ENCODE peak calls at places on chromosomes 1 and 21, in nine cellular contexts. W is IMR-90; G is stomach; I is colonic mucosa; X is CD4-positive, CD25-positive, alpha-beta regulatory T cell; C is GM23248; A is transverse colon; O is heart left ventricle; Q is neuronal stem cell. U is an unnamed sample.

GRCh38 chr1:223706077-223706988 is 6.0 kb upstream of the CAPN2 start:
- DNase-seq in W (peak; percentile 96), G (peak; percentile 56), I (peak; percentile 60), X (no peak), C (peak; percentile 88), A (peak; percentile 42), O (no peak), Q (no peak), U (no peak)

GRCh38 chr1:33248244-33248643 is 8.0 kb upstream of the ZNF362 start:
- DNase-seq in W (no peak), G (no peak), I (no peak), X (no peak), C (peak; percentile 16), A (no peak), O (no peak), Q (no peak), U (no peak)

GRCh38 chr1:62295921-62296451 is 23.2 kb downstream of the KANK4 start:
- DNase-seq in W (peak; percentile 38), G (no peak), I (no peak), X (peak; percentile 12), C (peak; percentile 80), A (no peak), O (no peak), Q (no peak), U (no peak)

GRCh38 chr21:21232320-21232719 is 234.1 kb downstream of the NCAM2 start:
- DNase-seq in W (peak; percentile 71), G (no peak), I (no peak), X (no peak), C (peak; percentile 61), A (peak; percentile 7), O (no peak), Q (peak; percentile 32), U (no peak)

GRCh38 chr1:17516303-17517214 is 22.9 kb upstream of the ARHGEF10L start:
- DNase-seq in W (no peak), G (peak; percentile 85), I (peak; percentile 90), X (no peak), C (no peak), A (peak; percentile 86), O (no peak), Q (no peak), U (no peak)

GRCh38 chr1:65182658-65183268 is 34.8 kb downstream of the AK4 start:
- DNase-seq in W (no peak), G (no peak), I (no peak), X (no peak), C (no peak), A (no peak), O (no peak), Q (no peak), U (no peak)

GRCh38 chr1:19035356-19036048 is 79.0 kb upstream of the IFFO2 start:
- DNase-seq in W (no peak), G (no peak), I (no peak), X (no peak), C (no peak), A (peak; percentile 6), O (no peak), Q (no peak), U (no peak)

GRCh38 chr21:44304846-44305245 is 5.0 kb downstream of the PFKL start:
- DNase-seq in W (peak; percentile 23), G (peak; percentile 43), I (peak; percentile 50), X (peak; percentile 47), C (peak; percentile 58), A (peak; percentile 64), O (no peak), Q (peak; percentile 42), U (no peak)

GRCh38 chr1:165603810-165604209 is 27.2 kb upstream of the MGST3 start:
- DNase-seq in W (no peak), G (no peak), I (no peak), X (no peak), C (no peak), A (no peak), O (no peak), Q (no peak), U (no peak)

GRCh38 chr1:51515312-51515960 is 3.6 kb downstream of the EPS15 start:
- DNase-seq in W (no peak), G (no peak), I (no peak), X (no peak), C (no peak), A (no peak), O (no peak), Q (no peak), U (no peak)

GRCh38 chr1:51509773-51510172 is 9.3 kb downstream of the EPS15 start:
- DNase-seq in W (no peak), G (no peak), I (no peak), X (no peak), C (no peak), A (no peak), O (no peak), Q (no peak), U (no peak)

GRCh38 chr1:51512120-51512519 is 6.9 kb downstream of the EPS15 start:
- DNase-seq in W (no peak), G (no peak), I (no peak), X (no peak), C (no peak), A (no peak), O (no peak), Q (no peak), U (no peak)

GRCh38 chr1:51514733-51515132 is 4.3 kb downstream of the EPS15 start:
- DNase-seq in W (no peak), G (no peak), I (no peak), X (no peak), C (no peak), A (no peak), O (no peak), Q (no peak), U (no peak)

DNA sequence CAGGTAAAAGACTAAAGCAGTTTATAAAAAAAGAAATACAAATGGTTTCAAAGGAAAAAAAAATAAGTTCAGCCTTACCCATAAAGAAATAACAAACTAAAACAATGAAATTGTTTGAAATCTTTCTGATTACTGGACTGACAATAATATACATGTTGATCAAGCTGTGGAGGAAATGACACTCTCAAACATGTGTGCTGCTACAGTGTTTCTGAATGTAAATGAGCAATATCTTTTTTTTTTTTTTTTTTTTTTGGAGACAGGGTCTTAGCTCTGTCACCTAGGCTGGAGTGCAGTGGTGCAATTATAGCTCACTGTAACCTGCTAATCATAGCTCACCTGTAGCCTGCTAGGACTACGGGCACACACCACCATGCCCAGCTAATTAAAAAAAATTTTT is 6.5 kb downstream of the EPS15 start:
- DNase-seq in W (no peak), G (no peak), I (no peak), X (no peak), C (no peak), A (no peak), O (no peak), Q (no peak), U (no peak)
- H3K4me1 ChIP-seq in W (peaks cover 5% of the 10 kb centered on the region), G (peaks cover 35% of the 10 kb centered on the region), I (peaks cover 10% of the 10 kb centered on the region), X (peaks cover 61% of the 10 kb centered on the region), C (peaks cover 40% of the 10 kb centered on the region), A (peaks cover 83% of the 10 kb centered on the region), O (peaks cover 89% of the 10 kb centered on the region), Q (peaks cover 2% of the 10 kb centered on the region), U (peaks cover 95% of the 10 kb centered on the region)

DNA sequence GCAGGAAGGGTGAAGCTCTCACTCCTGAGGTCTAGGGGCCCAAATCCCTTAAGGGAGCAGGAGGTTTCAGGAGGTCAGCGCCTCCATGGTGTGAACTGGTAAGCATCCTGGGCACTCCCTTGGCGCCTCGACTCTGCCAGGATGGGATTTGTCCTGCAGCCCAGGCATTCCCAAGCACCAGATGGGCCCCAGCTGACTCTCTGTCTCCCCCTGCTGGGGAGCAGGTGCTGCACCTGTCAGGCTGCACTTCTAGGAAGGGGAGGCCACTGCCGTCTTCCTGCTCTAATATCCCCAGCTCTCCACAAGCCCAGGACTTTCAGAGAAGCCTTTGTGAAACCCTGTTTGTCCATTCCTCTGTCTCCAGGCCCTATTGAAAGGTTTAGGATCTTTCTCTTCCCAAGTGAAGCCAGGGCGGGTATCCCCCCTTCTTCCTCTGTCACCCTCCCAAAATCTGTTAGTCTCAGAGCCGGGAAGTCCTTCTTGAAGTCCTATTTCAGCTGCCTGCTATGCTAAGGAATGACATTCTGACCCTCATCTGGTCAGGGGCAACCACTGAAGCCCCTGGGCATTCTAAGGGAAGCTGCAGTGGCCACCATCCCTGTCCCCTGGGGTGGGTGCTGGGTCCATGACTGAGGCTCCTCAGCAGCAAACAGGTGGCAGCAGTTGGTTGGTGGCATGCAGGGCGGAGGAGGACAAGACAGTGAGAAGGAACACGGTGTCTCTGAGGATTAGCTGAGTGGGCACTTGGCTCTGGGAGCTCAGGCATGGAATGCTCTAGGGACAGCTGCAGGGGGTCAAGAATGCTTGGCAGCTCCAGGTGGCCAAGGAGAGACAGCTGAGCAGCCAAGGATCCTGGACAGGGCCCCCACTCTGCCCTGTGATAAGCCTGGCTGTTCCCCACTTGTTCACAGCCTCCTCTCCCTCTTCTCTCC is 3.2 kb downstream of the MYBPH start:
- DNase-seq in W (peak; percentile 32), G (peak; percentile 75), I (peak; percentile 67), X (peak; percentile 23), C (peak; percentile 73), A (peak; percentile 72), O (peak; percentile 48), Q (peak; percentile 51), U (peak; percentile 48)
- H3K4me3 ChIP-seq in W (no peak overlapping the region), G (no peak overlapping the region), I (no peak overlapping the region), X (no peak overlapping the region), C (no peak overlapping the region), A (no peak overlapping the region), O (no peak overlapping the region), Q (no peak overlapping the region), U (no peak overlapping the region)

GRCh38 chr1:23577056-23577985 is 18.0 kb upstream of the ID3 start:
- DNase-seq in W (peak; percentile 95), G (no peak), I (no peak), X (peak; percentile 34), C (peak; percentile 92), A (no peak), O (peak; percentile 71), Q (no peak), U (no peak)

GRCh38 chr1:23576338-23577055 is 17.2 kb upstream of the ID3 start:
- DNase-seq in W (no peak), G (no peak), I (no peak), X (no peak), C (peak; percentile 47), A (no peak), O (no peak), Q (no peak), U (no peak)

GRCh38 chr1:23578311-23578996 is 19.2 kb upstream of the ID3 start:
- DNase-seq in W (peak; percentile 72), G (no peak), I (no peak), X (no peak), C (no peak), A (no peak), O (no peak), Q (no peak), U (no peak)

GRCh38 chr1:23581219-23581618 is 21.9 kb upstream of the ID3 start:
- DNase-seq in W (peak; percentile 96), G (no peak), I (no peak), X (no peak), C (no peak), A (no peak), O (peak; percentile 83), Q (no peak), U (peak; percentile 69)

DNA sequence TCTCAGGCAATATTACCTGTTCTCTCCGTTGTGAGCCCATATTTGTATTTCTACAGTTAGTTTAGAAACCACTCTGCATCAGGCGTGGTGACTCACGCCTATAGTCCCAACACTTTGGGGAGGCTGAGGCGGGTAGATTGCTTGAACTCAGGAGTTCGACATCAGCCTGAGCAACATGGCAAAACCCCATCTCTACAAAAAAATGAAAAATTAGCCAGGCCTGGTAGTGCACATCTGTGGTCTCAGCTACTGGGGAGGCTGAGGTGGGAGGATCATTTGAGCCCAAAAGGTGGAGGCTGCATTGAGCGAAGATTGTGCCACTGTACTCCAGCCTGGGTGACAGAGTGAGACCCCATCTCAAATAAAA is 19.7 kb upstream of the ID3 start:
- DNase-seq in W (no peak), G (no peak), I (no peak), X (no peak), C (no peak), A (no peak), O (no peak), Q (no peak), U (no peak)
- H3K27ac ChIP-seq in W (peak overlapping the region; percentile 50), G (peak overlapping the region; percentile 76), I (no peak overlapping the region), X (peak overlapping the region; percentile 25), C (peak overlapping the region; percentile 98), A (peak overlapping the region; percentile 75), O (peak overlapping the region; percentile 83), Q (no peak overlapping the region), U (peak overlapping the region; percentile 85)

GRCh38 chr1:230707732-230708630 is 5.9 kb downstream of the AGT start:
- DNase-seq in W (no peak), G (no peak), I (no peak), X (no peak), C (no peak), A (no peak), O (no peak), Q (no peak), U (no peak)
- H3K4me1 ChIP-seq in W (no peaks in the 10 kb centered on the region), G (no peaks in the 10 kb centered on the region), I (peaks cover 3% of the 10 kb centered on the region), X (no peaks in the 10 kb centered on the region), C (no peaks in the 10 kb centered on the region), A (peaks cover 12% of the 10 kb centered on the region), O (peaks cover 35% of the 10 kb centered on the region), Q (peaks cover 2% of the 10 kb centered on the region), U (peaks cover 56% of the 10 kb centered on the region)